ENCODE peak calls at places on chromosomes 3 and 15, in nine cellular contexts. One of them, this sample, is unnamed.

GRCh38 chr15:27095809-27096580 is 125.0 kb downstream of the GABRG3 start:
- DNase-seq in heart left ventricle: no peak
- DNase-seq in GM13977: no peak
- DNase-seq in ascending aorta: no peak
- DNase-seq in fibroblast of mammary gland: peak; percentile 25
- DNase-seq in PC-9: no peak
- DNase-seq in MM.1S: no peak
- DNase-seq in glutamatergic neuron: no peak
- DNase-seq in RWPE2: no peak
- DNase-seq in this sample: no peak

GRCh38 chr3:66400381-66401156 is 100.3 kb downstream of the LRIG1 start:
- DNase-seq in ascending aorta: peak; percentile 62
- DNase-seq in fibroblast of mammary gland: no peak
- DNase-seq in GM13977: no peak
- DNase-seq in heart left ventricle: no peak
- DNase-seq in MM.1S: no peak
- DNase-seq in PC-9: no peak
- DNase-seq in RWPE2: peak; percentile 17
- DNase-seq in glutamatergic neuron: peak; percentile 39
- DNase-seq in this sample: no peak

GRCh38 chr3:30286007-30286669 is 320.3 kb upstream of the TGFBR2 start:
- DNase-seq in MM.1S: no peak
- DNase-seq in ascending aorta: peak; percentile 89
- DNase-seq in PC-9: peak; percentile 37
- DNase-seq in glutamatergic neuron: no peak
- DNase-seq in RWPE2: peak; percentile 78
- DNase-seq in GM13977: peak; percentile 4
- DNase-seq in fibroblast of mammary gland: peak; percentile 98
- DNase-seq in heart left ventricle: peak; percentile 83
- DNase-seq in this sample: no peak

GRCh38 chr3:82643948-82644347 is 882.5 kb upstream of the GBE1 start:
- DNase-seq in glutamatergic neuron: no peak
- DNase-seq in RWPE2: no peak
- DNase-seq in heart left ventricle: no peak
- DNase-seq in fibroblast of mammary gland: no peak
- DNase-seq in MM.1S: peak; percentile 19
- DNase-seq in GM13977: no peak
- DNase-seq in ascending aorta: no peak
- DNase-seq in PC-9: no peak
- DNase-seq in this sample: no peak

GRCh38 chr3:178597388-178597787 is 61.2 kb downstream of the KCNMB2 start:
- DNase-seq in GM13977: no peak
- DNase-seq in MM.1S: peak; percentile 4
- DNase-seq in RWPE2: no peak
- DNase-seq in glutamatergic neuron: no peak
- DNase-seq in heart left ventricle: no peak
- DNase-seq in ascending aorta: no peak
- DNase-seq in fibroblast of mammary gland: no peak
- DNase-seq in PC-9: no peak
- DNase-seq in this sample: no peak

GRCh38 chr3:187594272-187594671 is 75.9 kb downstream of the SST start:
- DNase-seq in GM13977: no peak
- DNase-seq in PC-9: no peak
- DNase-seq in MM.1S: no peak
- DNase-seq in glutamatergic neuron: no peak
- DNase-seq in ascending aorta: no peak
- DNase-seq in fibroblast of mammary gland: no peak
- DNase-seq in heart left ventricle: no peak
- DNase-seq in RWPE2: no peak
- DNase-seq in this sample: no peak

GRCh38 chr3:38835939-38836338 is 19.9 kb upstream of the SCN10A start:
- DNase-seq in MM.1S: no peak
- DNase-seq in PC-9: no peak
- DNase-seq in fibroblast of mammary gland: no peak
- DNase-seq in ascending aorta: no peak
- DNase-seq in RWPE2: no peak
- DNase-seq in glutamatergic neuron: no peak
- DNase-seq in GM13977: no peak
- DNase-seq in heart left ventricle: no peak
- DNase-seq in this sample: no peak

GRCh38 chr3:57397175-57398026 is 104.9 kb upstream of the ASB14 start:
- DNase-seq in glutamatergic neuron: peak; percentile 31
- DNase-seq in RWPE2: no peak
- DNase-seq in MM.1S: peak; percentile 80
- DNase-seq in ascending aorta: no peak
- DNase-seq in PC-9: peak; percentile 58
- DNase-seq in heart left ventricle: no peak
- DNase-seq in GM13977: peak; percentile 60
- DNase-seq in fibroblast of mammary gland: peak; percentile 61
- DNase-seq in this sample: peak; percentile 66

GRCh38 chr15:60079210-60079609 is 75.1 kb downstream of the FOXB1 start:
- DNase-seq in fibroblast of mammary gland: no peak
- DNase-seq in PC-9: no peak
- DNase-seq in glutamatergic neuron: no peak
- DNase-seq in MM.1S: no peak
- DNase-seq in heart left ventricle: no peak
- DNase-seq in GM13977: no peak
- DNase-seq in ascending aorta: no peak
- DNase-seq in RWPE2: no peak
- DNase-seq in this sample: no peak

GRCh38 chr3:95172549-95172948 is 1109.7 kb downstream of the NSUN3 start:
- DNase-seq in PC-9: no peak
- DNase-seq in MM.1S: no peak
- DNase-seq in fibroblast of mammary gland: no peak
- DNase-seq in GM13977: no peak
- DNase-seq in RWPE2: no peak
- DNase-seq in ascending aorta: no peak
- DNase-seq in glutamatergic neuron: no peak
- DNase-seq in heart left ventricle: no peak
- DNase-seq in this sample: no peak

GRCh38 chr3:197165890-197166289 is 132.5 kb downstream of the DLG1 start:
- DNase-seq in GM13977: no peak
- DNase-seq in fibroblast of mammary gland: no peak
- DNase-seq in RWPE2: no peak
- DNase-seq in PC-9: no peak
- DNase-seq in glutamatergic neuron: no peak
- DNase-seq in heart left ventricle: no peak
- DNase-seq in ascending aorta: no peak
- DNase-seq in MM.1S: no peak
- DNase-seq in this sample: no peak

GRCh38 chr15:88989578-88989977 is 76.4 kb upstream of the MFGE8 start:
- DNase-seq in GM13977: no peak
- DNase-seq in MM.1S: no peak
- DNase-seq in ascending aorta: no peak
- DNase-seq in RWPE2: no peak
- DNase-seq in fibroblast of mammary gland: peak; percentile 69
- DNase-seq in PC-9: peak; percentile 75
- DNase-seq in heart left ventricle: no peak
- DNase-seq in glutamatergic neuron: no peak
- DNase-seq in this sample: no peak

GRCh38 chr3:108183178-108183577 is 39.0 kb downstream of the IFT57 start:
- DNase-seq in glutamatergic neuron: no peak
- DNase-seq in ascending aorta: no peak
- DNase-seq in GM13977: no peak
- DNase-seq in fibroblast of mammary gland: peak; percentile 60
- DNase-seq in MM.1S: no peak
- DNase-seq in RWPE2: no peak
- DNase-seq in PC-9: no peak
- DNase-seq in heart left ventricle: no peak
- DNase-seq in this sample: no peak

GRCh38 chr15:62896969-62897486 is 145.5 kb upstream of the TPM1 start:
- DNase-seq in glutamatergic neuron: no peak
- DNase-seq in heart left ventricle: peak; percentile 95
- DNase-seq in MM.1S: no peak
- DNase-seq in GM13977: no peak
- DNase-seq in RWPE2: peak; percentile 99
- DNase-seq in fibroblast of mammary gland: peak; percentile 98
- DNase-seq in PC-9: peak; percentile 93
- DNase-seq in ascending aorta: peak; percentile 97
- DNase-seq in this sample: no peak

GRCh38 chr3:13019243-13019701 is 54.0 kb downstream of the IQSEC1 start:
- DNase-seq in GM13977: no peak
- DNase-seq in ascending aorta: peak; percentile 85
- DNase-seq in MM.1S: peak; percentile 60
- DNase-seq in PC-9: no peak
- DNase-seq in fibroblast of mammary gland: peak; percentile 78
- DNase-seq in heart left ventricle: peak; percentile 79
- DNase-seq in glutamatergic neuron: peak; percentile 80
- DNase-seq in RWPE2: no peak
- DNase-seq in this sample: no peak

GRCh38 chr3:64207289-64208086 is 17.8 kb downstream of the PRICKLE2 start:
- DNase-seq in ascending aorta: no peak
- DNase-seq in GM13977: no peak
- DNase-seq in RWPE2: no peak
- DNase-seq in glutamatergic neuron: no peak
- DNase-seq in heart left ventricle: peak; percentile 61
- DNase-seq in PC-9: no peak
- DNase-seq in fibroblast of mammary gland: peak; percentile 90
- DNase-seq in MM.1S: no peak
- DNase-seq in this sample: no peak

GRCh38 chr3:159882784-159883779 is 105.6 kb upstream of the IL12A start:
- DNase-seq in RWPE2: no peak
- DNase-seq in ascending aorta: no peak
- DNase-seq in fibroblast of mammary gland: peak; percentile 63
- DNase-seq in PC-9: peak; percentile 43
- DNase-seq in MM.1S: no peak
- DNase-seq in GM13977: no peak
- DNase-seq in glutamatergic neuron: peak; percentile 22
- DNase-seq in heart left ventricle: peak; percentile 57
- DNase-seq in this sample: no peak
- TF ChIP-seq CTCF in RWPE2: no peak
- TF ChIP-seq CTCF in ascending aorta: no peak
- TF ChIP-seq CTCF in fibroblast of mammary gland: no peak
- TF ChIP-seq CTCF in PC-9: no peak
- TF ChIP-seq CTCF in MM.1S: no peak
- TF ChIP-seq CTCF in GM13977: no peak
- TF ChIP-seq CTCF in glutamatergic neuron: no peak
- TF ChIP-seq CTCF in heart left ventricle: no peak
- TF ChIP-seq CTCF in this sample: no peak

DNA sequence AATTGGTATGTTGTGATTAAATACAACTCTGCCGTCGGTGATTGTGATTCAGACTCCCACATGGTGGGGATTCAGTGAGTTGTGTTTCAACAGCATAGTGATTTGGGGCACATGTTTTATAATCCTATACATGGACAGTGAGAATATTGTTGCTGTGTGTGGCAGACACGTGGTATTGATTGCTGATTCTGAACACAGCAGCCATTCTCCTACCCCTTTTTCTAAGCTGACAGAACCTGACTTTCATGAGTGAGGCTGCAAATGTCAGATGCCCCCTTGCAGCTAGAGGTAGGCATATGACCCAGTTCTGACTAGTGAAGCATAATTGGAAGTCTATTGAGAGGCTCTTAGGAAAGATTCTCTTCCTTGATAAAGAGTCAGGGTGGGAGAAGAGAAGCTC is 155.0 kb upstream of the STRIT1 start:
- DNase-seq in heart left ventricle: no peak
- DNase-seq in RWPE2: no peak
- DNase-seq in PC-9: no peak
- DNase-seq in glutamatergic neuron: no peak
- DNase-seq in GM13977: no peak
- DNase-seq in MM.1S: no peak
- DNase-seq in fibroblast of mammary gland: peak; percentile 35
- DNase-seq in ascending aorta: no peak
- DNase-seq in this sample: no peak
- TF ChIP-seq CTCF in heart left ventricle: no peak
- TF ChIP-seq CTCF in RWPE2: no peak
- TF ChIP-seq CTCF in PC-9: no peak
- TF ChIP-seq CTCF in glutamatergic neuron: no peak
- TF ChIP-seq CTCF in GM13977: no peak
- TF ChIP-seq CTCF in MM.1S: no peak
- TF ChIP-seq CTCF in fibroblast of mammary gland: no peak
- TF ChIP-seq CTCF in ascending aorta: no peak
- TF ChIP-seq CTCF in this sample: no peak

GRCh38 chr3:155714295-155714718 is 30.6 kb downstream of the PLCH1 start:
- DNase-seq in heart left ventricle: no peak
- DNase-seq in GM13977: no peak
- DNase-seq in PC-9: no peak
- DNase-seq in fibroblast of mammary gland: no peak
- DNase-seq in MM.1S: no peak
- DNase-seq in glutamatergic neuron: peak; percentile 29
- DNase-seq in ascending aorta: no peak
- DNase-seq in RWPE2: no peak
- DNase-seq in this sample: no peak
- TF ChIP-seq CTCF in heart left ventricle: no peak
- TF ChIP-seq CTCF in GM13977: no peak
- TF ChIP-seq CTCF in PC-9: no peak
- TF ChIP-seq CTCF in fibroblast of mammary gland: no peak
- TF ChIP-seq CTCF in MM.1S: no peak
- TF ChIP-seq CTCF in glutamatergic neuron: no peak
- TF ChIP-seq CTCF in ascending aorta: no peak
- TF ChIP-seq CTCF in RWPE2: no peak
- TF ChIP-seq CTCF in this sample: no peak

GRCh38 chr15:49227602-49228001 is 57.6 kb downstream of the GALK2 start:
- DNase-seq in PC-9: no peak
- DNase-seq in RWPE2: no peak
- DNase-seq in glutamatergic neuron: no peak
- DNase-seq in heart left ventricle: no peak
- DNase-seq in ascending aorta: no peak
- DNase-seq in fibroblast of mammary gland: no peak
- DNase-seq in GM13977: no peak
- DNase-seq in MM.1S: no peak
- DNase-seq in this sample: no peak

GRCh38 chr15:49229922-49230321 is 59.9 kb downstream of the GALK2 start:
- DNase-seq in PC-9: no peak
- DNase-seq in GM13977: no peak
- DNase-seq in ascending aorta: no peak
- DNase-seq in heart left ventricle: no peak
- DNase-seq in fibroblast of mammary gland: no peak
- DNase-seq in MM.1S: no peak
- DNase-seq in RWPE2: no peak
- DNase-seq in glutamatergic neuron: no peak
- DNase-seq in this sample: no peak

GRCh38 chr15:49223536-49224274 is 53.7 kb downstream of the GALK2 start:
- DNase-seq in RWPE2: no peak
- DNase-seq in heart left ventricle: no peak
- DNase-seq in PC-9: no peak
- DNase-seq in MM.1S: no peak
- DNase-seq in fibroblast of mammary gland: peak; percentile 24
- DNase-seq in glutamatergic neuron: no peak
- DNase-seq in GM13977: no peak
- DNase-seq in ascending aorta: no peak
- DNase-seq in this sample: no peak

DNA sequence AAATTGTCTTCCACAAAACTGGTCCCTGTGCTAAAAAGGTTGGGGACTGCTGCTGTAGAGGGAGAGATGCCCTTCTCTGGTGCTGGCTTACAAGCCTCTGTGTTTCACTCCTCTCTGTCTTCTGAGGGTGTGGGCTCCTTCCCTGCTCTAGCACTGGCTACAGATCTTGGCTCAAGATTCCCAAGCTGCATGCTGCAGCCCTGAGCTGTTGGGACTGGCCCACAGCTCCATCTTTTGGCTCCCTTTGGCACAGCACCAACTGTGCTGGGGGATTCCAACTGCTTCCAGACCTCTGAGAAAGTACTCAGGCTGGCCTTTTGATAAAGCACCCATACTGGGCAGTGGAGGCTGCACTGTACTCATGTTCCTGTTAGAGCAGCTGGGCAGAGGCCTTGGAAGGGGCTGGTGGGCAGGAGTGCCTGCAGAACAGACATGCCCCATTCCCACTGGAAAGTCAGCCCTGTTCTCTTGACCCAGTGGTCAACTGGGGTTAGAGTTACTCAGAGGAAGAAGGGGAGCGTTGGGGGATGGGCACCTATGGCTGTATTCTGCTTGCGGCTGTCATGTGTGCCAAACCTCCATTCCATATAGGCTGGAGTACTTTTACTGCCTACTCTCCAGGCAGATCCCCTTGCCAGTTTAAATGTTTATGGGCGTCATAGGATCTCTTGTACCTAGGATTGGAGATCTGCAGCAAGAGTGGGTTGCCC is 55.7 kb downstream of the GALK2 start:
- DNase-seq in RWPE2: no peak
- DNase-seq in PC-9: no peak
- DNase-seq in fibroblast of mammary gland: peak; percentile 31
- DNase-seq in GM13977: no peak
- DNase-seq in MM.1S: no peak
- DNase-seq in ascending aorta: no peak
- DNase-seq in glutamatergic neuron: peak; percentile 62
- DNase-seq in heart left ventricle: no peak
- DNase-seq in this sample: no peak
- TF ChIP-seq CTCF in RWPE2: peak; percentile 37
- TF ChIP-seq CTCF in PC-9: no peak
- TF ChIP-seq CTCF in fibroblast of mammary gland: no peak
- TF ChIP-seq CTCF in GM13977: peak; percentile 31
- TF ChIP-seq CTCF in MM.1S: peak; percentile 20
- TF ChIP-seq CTCF in ascending aorta: no peak
- TF ChIP-seq CTCF in glutamatergic neuron: peak; percentile 17
- TF ChIP-seq CTCF in heart left ventricle: no peak
- TF ChIP-seq CTCF in this sample: peak; percentile 9

This sample was measured in GM20000.